ENCODE peak calls at places on chromosomes 13 and 19, in nine cellular contexts. One of them, this sample, is unnamed.

GRCh38 chr13:48749699-48750473 is 96.2 kb downstream of the CYSLTR2 start:
- DNase-seq in uterus: peak; percentile 88
- DNase-seq in tibial nerve: peak; percentile 78
- DNase-seq in esophagus muscularis mucosa: peak; percentile 96
- DNase-seq in HCT116: peak; percentile 96
- DNase-seq in adrenal gland: peak; percentile 97
- DNase-seq in heart left ventricle: peak; percentile 86
- DNase-seq in transverse colon: peak; percentile 66
- DNase-seq in esophagus squamous epithelium: peak; percentile 32
- DNase-seq in this sample: peak; percentile 70

GRCh38 chr13:26707122-26708006 is 53.2 kb downstream of the GPR12 start:
- DNase-seq in uterus: no peak
- DNase-seq in tibial nerve: no peak
- DNase-seq in esophagus muscularis mucosa: peak; percentile 78
- DNase-seq in HCT116: peak; percentile 27
- DNase-seq in adrenal gland: peak; percentile 68
- DNase-seq in heart left ventricle: no peak
- DNase-seq in transverse colon: no peak
- DNase-seq in esophagus squamous epithelium: no peak
- DNase-seq in this sample: no peak

GRCh38 chr19:1019980-1020867 is 699 bp downstream of the TMEM259 start:
- DNase-seq in uterus: peak; percentile 56
- DNase-seq in tibial nerve: no peak
- DNase-seq in esophagus muscularis mucosa: no peak
- DNase-seq in HCT116: no peak
- DNase-seq in adrenal gland: peak; percentile 76
- DNase-seq in heart left ventricle: peak; percentile 79
- DNase-seq in transverse colon: no peak
- DNase-seq in esophagus squamous epithelium: no peak
- DNase-seq in this sample: no peak

GRCh38 chr13:42384265-42384664 is 112.3 kb downstream of the AKAP11 start:
- DNase-seq in uterus: no peak
- DNase-seq in tibial nerve: no peak
- DNase-seq in esophagus muscularis mucosa: peak; percentile 45
- DNase-seq in HCT116: no peak
- DNase-seq in adrenal gland: no peak
- DNase-seq in heart left ventricle: no peak
- DNase-seq in transverse colon: no peak
- DNase-seq in esophagus squamous epithelium: no peak
- DNase-seq in this sample: no peak

GRCh38 chr13:43134896-43135295 is 111.5 kb downstream of the DNAJC15 start:
- DNase-seq in uterus: no peak
- DNase-seq in tibial nerve: no peak
- DNase-seq in esophagus muscularis mucosa: no peak
- DNase-seq in HCT116: no peak
- DNase-seq in adrenal gland: no peak
- DNase-seq in heart left ventricle: no peak
- DNase-seq in transverse colon: no peak
- DNase-seq in esophagus squamous epithelium: no peak
- DNase-seq in this sample: no peak

GRCh38 chr19:9406798-9407352 is 28.5 kb downstream of the ZNF266 start:
- DNase-seq in uterus: peak; percentile 59
- DNase-seq in tibial nerve: peak; percentile 15
- DNase-seq in esophagus muscularis mucosa: no peak
- DNase-seq in HCT116: no peak
- DNase-seq in adrenal gland: peak; percentile 65
- DNase-seq in heart left ventricle: peak; percentile 88
- DNase-seq in transverse colon: peak; percentile 26
- DNase-seq in esophagus squamous epithelium: no peak
- DNase-seq in this sample: peak; percentile 47

GRCh38 chr19:9070066-9070465 is 16.8 kb upstream of the OR1M1 start:
- DNase-seq in uterus: no peak
- DNase-seq in tibial nerve: no peak
- DNase-seq in esophagus muscularis mucosa: no peak
- DNase-seq in HCT116: no peak
- DNase-seq in adrenal gland: no peak
- DNase-seq in heart left ventricle: no peak
- DNase-seq in transverse colon: no peak
- DNase-seq in esophagus squamous epithelium: no peak
- DNase-seq in this sample: no peak

GRCh38 chr13:113493315-113493951 is 2.9 kb upstream of the DCUN1D2 start:
- DNase-seq in uterus: no peak
- DNase-seq in tibial nerve: no peak
- DNase-seq in esophagus muscularis mucosa: no peak
- DNase-seq in HCT116: peak; percentile 85
- DNase-seq in adrenal gland: peak; percentile 52
- DNase-seq in heart left ventricle: no peak
- DNase-seq in transverse colon: no peak
- DNase-seq in esophagus squamous epithelium: no peak
- DNase-seq in this sample: no peak

GRCh38 chr13:41577437-41577836 is 120.1 kb downstream of the RGCC start:
- DNase-seq in uterus: peak; percentile 45
- DNase-seq in tibial nerve: peak; percentile 57
- DNase-seq in esophagus muscularis mucosa: no peak
- DNase-seq in HCT116: no peak
- DNase-seq in adrenal gland: peak; percentile 66
- DNase-seq in heart left ventricle: no peak
- DNase-seq in transverse colon: no peak
- DNase-seq in esophagus squamous epithelium: no peak
- DNase-seq in this sample: no peak

GRCh38 chr19:1566392-1567115 is 1.6 kb downstream of the MEX3D start:
- DNase-seq in uterus: peak; percentile 68
- DNase-seq in tibial nerve: peak; percentile 51
- DNase-seq in esophagus muscularis mucosa: no peak
- DNase-seq in HCT116: no peak
- DNase-seq in adrenal gland: peak; percentile 91
- DNase-seq in heart left ventricle: no peak
- DNase-seq in transverse colon: peak; percentile 59
- DNase-seq in esophagus squamous epithelium: no peak
- DNase-seq in this sample: peak; percentile 61

GRCh38 chr13:102856603-102857002 is 10.8 kb downstream of the ERCC5 start:
- DNase-seq in uterus: no peak
- DNase-seq in tibial nerve: no peak
- DNase-seq in esophagus muscularis mucosa: no peak
- DNase-seq in HCT116: no peak
- DNase-seq in adrenal gland: peak; percentile 67
- DNase-seq in heart left ventricle: peak; percentile 72
- DNase-seq in transverse colon: no peak
- DNase-seq in esophagus squamous epithelium: no peak
- DNase-seq in this sample: no peak

GRCh38 chr13:84985860-84986259 is 813.4 kb downstream of the SLITRK6 start:
- DNase-seq in uterus: no peak
- DNase-seq in tibial nerve: no peak
- DNase-seq in esophagus muscularis mucosa: no peak
- DNase-seq in HCT116: no peak
- DNase-seq in adrenal gland: no peak
- DNase-seq in heart left ventricle: no peak
- DNase-seq in transverse colon: no peak
- DNase-seq in esophagus squamous epithelium: no peak
- DNase-seq in this sample: no peak

GRCh38 chr13:48828962-48829405 is 146.7 kb upstream of the FNDC3A start:
- DNase-seq in uterus: no peak
- DNase-seq in tibial nerve: no peak
- DNase-seq in esophagus muscularis mucosa: no peak
- DNase-seq in HCT116: no peak
- DNase-seq in adrenal gland: no peak
- DNase-seq in heart left ventricle: no peak
- DNase-seq in transverse colon: no peak
- DNase-seq in esophagus squamous epithelium: no peak
- DNase-seq in this sample: peak; percentile 7

GRCh38 chr13:57286511-57287098 is 119.6 kb downstream of the PRR20E start:
- DNase-seq in uterus: no peak
- DNase-seq in tibial nerve: no peak
- DNase-seq in esophagus muscularis mucosa: no peak
- DNase-seq in HCT116: no peak
- DNase-seq in adrenal gland: no peak
- DNase-seq in heart left ventricle: peak; percentile 49
- DNase-seq in transverse colon: no peak
- DNase-seq in esophagus squamous epithelium: no peak
- DNase-seq in this sample: no peak

GRCh38 chr19:11405846-11406643 is 13.1 kb downstream of the RGL3 start:
- DNase-seq in uterus: no peak
- DNase-seq in tibial nerve: no peak
- DNase-seq in esophagus muscularis mucosa: no peak
- DNase-seq in HCT116: no peak
- DNase-seq in adrenal gland: no peak
- DNase-seq in heart left ventricle: no peak
- DNase-seq in transverse colon: no peak
- DNase-seq in esophagus squamous epithelium: no peak
- DNase-seq in this sample: no peak

GRCh38 chr13:114023716-114024602 is 50.1 kb upstream of the C13orf46 start:
- DNase-seq in uterus: no peak
- DNase-seq in tibial nerve: no peak
- DNase-seq in esophagus muscularis mucosa: no peak
- DNase-seq in HCT116: no peak
- DNase-seq in adrenal gland: no peak
- DNase-seq in heart left ventricle: peak; percentile 51
- DNase-seq in transverse colon: no peak
- DNase-seq in esophagus squamous epithelium: no peak
- DNase-seq in this sample: no peak

GRCh38 chr13:24692541-24692940 is 12.3 kb downstream of the ATP12A start:
- DNase-seq in uterus: no peak
- DNase-seq in tibial nerve: no peak
- DNase-seq in esophagus muscularis mucosa: no peak
- DNase-seq in HCT116: no peak
- DNase-seq in adrenal gland: no peak
- DNase-seq in heart left ventricle: no peak
- DNase-seq in transverse colon: no peak
- DNase-seq in esophagus squamous epithelium: no peak
- DNase-seq in this sample: no peak

GRCh38 chr13:61415749-61416148 is at the start of gene PCDH20:
- DNase-seq in uterus: no peak
- DNase-seq in tibial nerve: no peak
- DNase-seq in esophagus muscularis mucosa: no peak
- DNase-seq in HCT116: no peak
- DNase-seq in adrenal gland: no peak
- DNase-seq in heart left ventricle: no peak
- DNase-seq in transverse colon: no peak
- DNase-seq in esophagus squamous epithelium: no peak
- DNase-seq in this sample: no peak
- H3K27me3 ChIP-seq in uterus: no peaks in the 10 kb centered on the region
- H3K27me3 ChIP-seq in tibial nerve: no peaks in the 10 kb centered on the region
- H3K27me3 ChIP-seq in esophagus muscularis mucosa: no peaks in the 10 kb centered on the region
- H3K27me3 ChIP-seq in HCT116: no peaks in the 10 kb centered on the region
- H3K27me3 ChIP-seq in adrenal gland: peaks cover 3% of the 10 kb centered on the region
- H3K27me3 ChIP-seq in heart left ventricle: peaks cover 8% of the 10 kb centered on the region
- H3K27me3 ChIP-seq in transverse colon: peaks cover 6% of the 10 kb centered on the region
- H3K27me3 ChIP-seq in esophagus squamous epithelium: peaks cover 34% of the 10 kb centered on the region
- H3K27me3 ChIP-seq in this sample: no peaks in the 10 kb centered on the region

DNA sequence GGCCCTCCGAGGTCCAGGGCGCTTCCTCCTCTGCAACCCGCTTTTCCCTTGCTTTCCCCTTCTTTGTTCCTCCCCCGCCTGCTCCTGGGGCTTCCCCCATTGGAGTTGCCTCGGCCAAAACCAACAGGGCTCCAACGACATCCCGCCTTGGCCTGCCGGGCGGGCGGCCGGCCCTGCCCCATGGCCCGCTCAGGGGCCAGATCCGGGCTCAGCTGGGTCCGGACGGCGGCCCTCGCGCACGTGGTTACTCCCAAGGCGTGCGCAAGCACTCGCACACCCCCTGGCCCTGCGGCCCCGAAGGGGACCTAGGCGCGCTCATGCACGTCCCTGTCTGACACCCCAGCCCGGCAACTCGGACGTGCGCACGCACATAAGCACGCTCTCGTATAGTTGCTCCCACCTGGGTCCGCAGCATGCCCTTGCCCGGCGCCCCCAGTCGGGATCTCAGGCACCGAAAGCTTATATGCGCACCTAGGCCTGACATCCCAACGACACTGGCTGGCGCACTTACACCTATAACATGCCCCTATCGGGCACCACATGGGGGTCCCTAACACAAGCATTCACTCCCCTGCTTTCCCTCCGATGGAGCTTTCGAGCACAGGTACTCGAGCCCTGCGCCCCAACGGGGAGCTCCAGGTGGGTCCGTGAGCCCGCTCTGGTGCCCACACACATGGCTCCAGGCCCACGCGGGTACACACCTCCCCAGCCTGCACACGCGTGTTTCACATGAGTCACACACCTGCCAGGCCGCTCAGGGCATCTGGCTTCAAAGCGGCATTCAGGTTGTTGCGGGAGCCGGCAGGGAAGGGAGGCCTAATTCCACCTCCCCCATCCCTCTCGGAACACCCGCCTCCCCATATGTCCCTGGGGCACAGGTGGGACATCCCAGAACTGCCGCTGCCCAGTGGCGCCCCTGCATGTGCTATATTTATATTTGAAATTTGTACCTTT is 15.0 kb downstream of the NFIX start:
- DNase-seq in uterus: peak; percentile 72
- DNase-seq in tibial nerve: no peak
- DNase-seq in esophagus muscularis mucosa: no peak
- DNase-seq in HCT116: no peak
- DNase-seq in adrenal gland: no peak
- DNase-seq in heart left ventricle: peak; percentile 77
- DNase-seq in transverse colon: no peak
- DNase-seq in esophagus squamous epithelium: no peak
- DNase-seq in this sample: no peak
- H3K4me3 ChIP-seq in uterus: peak overlapping the region; percentile 12
- H3K4me3 ChIP-seq in tibial nerve: peak overlapping the region; percentile 8
- H3K4me3 ChIP-seq in esophagus muscularis mucosa: peak overlapping the region; percentile 8
- H3K4me3 ChIP-seq in HCT116: no peak overlapping the region
- H3K4me3 ChIP-seq in adrenal gland: no peak overlapping the region
- H3K4me3 ChIP-seq in heart left ventricle: no peak overlapping the region
- H3K4me3 ChIP-seq in transverse colon: no peak overlapping the region
- H3K4me3 ChIP-seq in esophagus squamous epithelium: peak overlapping the region; percentile 41
- H3K4me3 ChIP-seq in this sample: no peak overlapping the region

GRCh38 chr19:51006406-51006805 is 5.0 kb upstream of the KLK8 start:
- DNase-seq in uterus: no peak
- DNase-seq in tibial nerve: no peak
- DNase-seq in esophagus muscularis mucosa: no peak
- DNase-seq in HCT116: no peak
- DNase-seq in adrenal gland: no peak
- DNase-seq in heart left ventricle: no peak
- DNase-seq in transverse colon: no peak
- DNase-seq in esophagus squamous epithelium: no peak
- DNase-seq in this sample: no peak
- TF ChIP-seq POLR2A in uterus: no peak
- TF ChIP-seq POLR2A in tibial nerve: no peak
- TF ChIP-seq POLR2A in esophagus muscularis mucosa: no peak
- TF ChIP-seq POLR2A in HCT116: no peak
- TF ChIP-seq POLR2A in adrenal gland: no peak
- TF ChIP-seq POLR2A in heart left ventricle: no peak
- TF ChIP-seq POLR2A in transverse colon: no peak
- TF ChIP-seq POLR2A in esophagus squamous epithelium: no peak
- TF ChIP-seq POLR2A in this sample: no peak

DNA sequence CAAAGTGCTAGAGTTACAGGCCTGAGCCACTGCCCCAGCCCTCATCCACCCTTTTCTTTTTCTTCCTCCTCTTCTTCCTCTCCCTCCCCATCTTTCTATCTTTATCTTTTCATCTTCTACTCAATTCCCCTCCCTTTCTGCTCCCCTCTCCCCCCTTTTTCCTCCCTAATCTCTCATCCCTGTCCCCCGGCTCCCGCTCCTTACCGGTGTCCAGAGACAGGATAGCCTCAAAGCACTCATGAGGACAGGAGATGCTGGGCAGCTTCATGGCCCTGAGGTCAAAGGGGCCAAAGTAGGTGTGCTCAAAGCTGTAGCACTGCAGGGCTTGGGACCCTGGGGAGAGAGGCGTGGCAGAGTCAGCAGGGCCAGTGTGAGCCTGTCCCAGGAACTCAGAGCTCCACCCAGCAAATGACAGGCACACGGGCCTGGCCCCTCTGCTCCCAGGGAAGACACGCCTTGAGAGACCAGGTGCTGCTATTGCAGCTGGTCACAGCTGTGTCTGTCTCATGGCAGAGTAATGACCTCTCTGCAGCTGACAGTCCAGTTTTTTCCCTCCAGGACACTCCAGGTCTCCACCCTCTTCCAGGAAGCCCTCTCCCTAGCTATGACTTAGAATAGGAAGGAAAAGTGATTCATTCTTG is 2.6 kb downstream of the LYPD5 start:
- DNase-seq in uterus: no peak
- DNase-seq in tibial nerve: no peak
- DNase-seq in esophagus muscularis mucosa: no peak
- DNase-seq in HCT116: no peak
- DNase-seq in adrenal gland: no peak
- DNase-seq in heart left ventricle: no peak
- DNase-seq in transverse colon: peak; percentile 60
- DNase-seq in esophagus squamous epithelium: no peak
- DNase-seq in this sample: no peak
- H3K27me3 ChIP-seq in uterus: no peaks in the 10 kb centered on the region
- H3K27me3 ChIP-seq in tibial nerve: no peaks in the 10 kb centered on the region
- H3K27me3 ChIP-seq in esophagus muscularis mucosa: peaks cover 10% of the 10 kb centered on the region
- H3K27me3 ChIP-seq in HCT116: no peaks in the 10 kb centered on the region
- H3K27me3 ChIP-seq in adrenal gland: no peaks in the 10 kb centered on the region
- H3K27me3 ChIP-seq in heart left ventricle: no peaks in the 10 kb centered on the region
- H3K27me3 ChIP-seq in transverse colon: no peaks in the 10 kb centered on the region
- H3K27me3 ChIP-seq in esophagus squamous epithelium: peaks cover 37% of the 10 kb centered on the region
- H3K27me3 ChIP-seq in this sample: no peaks in the 10 kb centered on the region